ENCODE peak calls at places on chromosome 3, in eight cellular contexts. R is psoas muscle, A is mammary epithelial cell, V is ascending aorta, M is Calu3, J is right atrium auricular region, G is GM10248, E is natural killer cell. P is an unnamed sample.

GRCh38 chr3:38549957-38550840 is 54.1 kb downstream of the EXOG start:
- DNase-seq in R (no peak), A (no peak), V (no peak), M (no peak), J (peak; percentile 47), G (no peak), E (peak; percentile 4), P (no peak)

GRCh38 chr3:101333883-101334282 is 13.5 kb upstream of the IMPG2 start:
- DNase-seq in R (no peak), A (no peak), V (no peak), M (no peak), J (no peak), G (no peak), E (no peak), P (no peak)

GRCh38 chr3:106860182-106860581 is 517.1 kb upstream of the CCDC54 start:
- DNase-seq in R (no peak), A (no peak), V (no peak), M (no peak), J (no peak), G (no peak), E (no peak), P (peak; percentile 6)

GRCh38 chr3:144763878-144764454 is 792.3 kb downstream of the DIPK2A start:
- DNase-seq in R (no peak), A (peak; percentile 5), V (no peak), M (no peak), J (no peak), G (no peak), E (no peak), P (peak; percentile 42)

GRCh38 chr3:27675287-27675686 is 46.8 kb downstream of the EOMES start:
- DNase-seq in R (no peak), A (peak; percentile 75), V (no peak), M (no peak), J (no peak), G (no peak), E (no peak), P (peak; percentile 80)

GRCh38 chr3:34301313-34301712 is 502.9 kb downstream of the PDCD6IP start:
- DNase-seq in R (no peak), A (no peak), V (no peak), M (no peak), J (no peak), G (no peak), E (no peak), P (no peak)

GRCh38 chr3:166764698-166765318 is 615.3 kb downstream of the ZBBX start:
- DNase-seq in R (no peak), A (no peak), V (no peak), M (no peak), J (no peak), G (no peak), E (no peak), P (no peak)

GRCh38 chr3:18556503-18556902 is 131.4 kb upstream of the SATB1 start:
- DNase-seq in R (no peak), A (peak; percentile 46), V (no peak), M (no peak), J (no peak), G (no peak), E (peak; percentile 34), P (no peak)

GRCh38 chr3:108389361-108389760 is 93.0 kb downstream of the HHLA2 start:
- DNase-seq in R (no peak), A (no peak), V (no peak), M (no peak), J (no peak), G (no peak), E (no peak), P (no peak)

GRCh38 chr3:186165331-186165730 is 56.4 kb upstream of the ETV5 start:
- DNase-seq in R (no peak), A (no peak), V (no peak), M (no peak), J (no peak), G (no peak), E (no peak), P (no peak)

GRCh38 chr3:126128504-126129407 is 44.8 kb upstream of the SLC41A3 start:
- DNase-seq in R (peak; percentile 10), A (no peak), V (no peak), M (no peak), J (no peak), G (no peak), E (peak; percentile 7), P (no peak)

GRCh38 chr3:72144773-72145505 is 360.0 kb upstream of the PROK2 start:
- DNase-seq in R (no peak), A (no peak), V (no peak), M (no peak), J (no peak), G (peak; percentile 49), E (no peak), P (no peak)

GRCh38 chr3:5294360-5294759 is 106.9 kb downstream of the EDEM1 start:
- DNase-seq in R (no peak), A (peak; percentile 49), V (no peak), M (no peak), J (no peak), G (no peak), E (no peak), P (no peak)

GRCh38 chr3:72343078-72343477 is 505.2 kb downstream of the SHQ1 start:
- DNase-seq in R (no peak), A (peak; percentile 84), V (no peak), M (no peak), J (no peak), G (no peak), E (no peak), P (peak; percentile 76)

GRCh38 chr3:15795563-15796308 is 2.0 kb downstream of the ANKRD28 start:
- DNase-seq in R (no peak), A (peak; percentile 47), V (no peak), M (no peak), J (no peak), G (no peak), E (no peak), P (peak; percentile 58)

GRCh38 chr3:131549340-131549739 is 46.6 kb upstream of the MRPL3 start:
- DNase-seq in R (no peak), A (no peak), V (no peak), M (peak; percentile 44), J (no peak), G (no peak), E (no peak), P (peak; percentile 27)

DNA sequence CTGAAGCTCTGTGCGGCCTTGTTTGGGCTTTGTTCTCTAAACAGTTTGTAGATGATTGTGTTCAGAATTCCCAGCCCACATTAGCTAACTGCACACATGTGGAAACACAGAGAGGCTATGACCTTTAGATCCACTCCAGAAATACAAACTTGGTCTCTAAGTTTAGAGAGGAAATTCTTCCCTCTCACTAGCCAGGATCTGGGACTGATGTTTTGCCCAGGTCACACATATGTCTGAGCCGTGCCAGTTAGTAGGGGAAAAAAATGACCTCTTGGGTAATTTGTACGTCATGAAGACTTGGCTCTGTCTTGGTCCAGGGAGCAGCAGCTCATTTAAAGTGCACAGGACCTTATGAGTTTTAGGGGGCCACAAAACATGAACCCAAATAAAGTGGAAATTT is 223.1 kb downstream of the RBMS3 start:
- DNase-seq in R (peak; percentile 16), A (no peak), V (no peak), M (no peak), J (peak; percentile 64), G (no peak), E (no peak), P (no peak)
- TF ChIP-seq CTCF in R (no peak), A (no peak), V (no peak), M (no peak), J (no peak), G (no peak), E (no peak), P (no peak)

GRCh38 chr3:136989781-136990524 is 32.2 kb downstream of the IL20RB start:
- DNase-seq in R (no peak), A (no peak), V (no peak), M (no peak), J (no peak), G (no peak), E (no peak), P (peak; percentile 66)

GRCh38 chr3:136990826-136991225 is 33.0 kb downstream of the IL20RB start:
- DNase-seq in R (no peak), A (peak; percentile 74), V (no peak), M (no peak), J (no peak), G (no peak), E (no peak), P (peak; percentile 81)

GRCh38 chr3:136992091-136992490 is 34.3 kb downstream of the IL20RB start:
- DNase-seq in R (no peak), A (no peak), V (no peak), M (no peak), J (no peak), G (no peak), E (no peak), P (no peak)

GRCh38 chr3:136995652-136996051 is 37.9 kb downstream of the IL20RB start:
- DNase-seq in R (no peak), A (peak; percentile 74), V (no peak), M (no peak), J (no peak), G (no peak), E (no peak), P (peak; percentile 78)

GRCh38 chr3:136994772-136995516 is 37.2 kb downstream of the IL20RB start:
- DNase-seq in R (peak; percentile 81), A (peak; percentile 98), V (peak; percentile 83), M (peak; percentile 93), J (peak; percentile 92), G (no peak), E (no peak), P (peak; percentile 99)
- TF ChIP-seq CTCF in R (no peak), A (no peak), V (no peak), M (no peak), J (no peak), G (no peak), E (no peak), P (no peak)

DNA sequence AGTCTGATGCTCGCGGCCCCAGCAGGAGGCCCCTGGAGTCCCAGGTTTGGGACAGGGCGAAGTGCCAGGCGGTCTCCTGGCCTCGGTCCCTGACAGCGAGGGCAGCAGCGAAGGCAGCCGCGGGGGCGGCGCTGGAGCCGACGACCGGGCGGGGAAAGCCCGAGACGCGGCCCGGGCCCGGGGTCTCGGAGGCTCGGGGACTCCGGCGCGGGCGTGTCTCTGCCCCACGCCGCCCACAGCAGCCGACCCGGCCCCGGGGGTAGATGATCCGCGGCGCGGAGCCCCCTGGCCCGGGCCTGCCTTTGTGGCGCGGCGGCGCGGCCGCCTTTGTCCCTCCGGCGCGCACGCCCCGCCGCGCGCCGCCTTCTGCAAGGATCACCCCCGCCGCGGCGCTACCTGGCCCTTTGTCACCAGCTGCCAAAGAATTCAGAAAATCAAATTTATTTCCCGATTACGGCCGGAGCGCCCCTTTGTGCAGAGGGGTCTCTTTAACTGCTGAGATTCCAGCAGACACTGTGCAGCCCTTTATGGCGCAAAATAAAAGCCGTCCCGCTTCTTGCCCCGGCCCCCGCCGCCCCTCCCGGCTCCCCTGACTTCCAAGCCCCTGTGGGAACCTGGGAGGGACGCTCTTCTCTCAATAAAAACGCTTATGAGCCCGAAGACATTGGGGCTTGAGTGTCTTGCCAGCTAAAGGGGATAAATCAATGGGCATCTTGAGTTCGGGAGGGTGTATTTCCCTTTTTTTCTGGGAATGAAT is 68.3 kb downstream of the HES1 start:
- DNase-seq in R (no peak), A (peak; percentile 6), V (no peak), M (peak; percentile 58), J (no peak), G (peak; percentile 45), E (no peak), P (no peak)
- TF ChIP-seq CTCF in R (no peak), A (no peak), V (no peak), M (no peak), J (no peak), G (no peak), E (no peak), P (no peak)

DNA sequence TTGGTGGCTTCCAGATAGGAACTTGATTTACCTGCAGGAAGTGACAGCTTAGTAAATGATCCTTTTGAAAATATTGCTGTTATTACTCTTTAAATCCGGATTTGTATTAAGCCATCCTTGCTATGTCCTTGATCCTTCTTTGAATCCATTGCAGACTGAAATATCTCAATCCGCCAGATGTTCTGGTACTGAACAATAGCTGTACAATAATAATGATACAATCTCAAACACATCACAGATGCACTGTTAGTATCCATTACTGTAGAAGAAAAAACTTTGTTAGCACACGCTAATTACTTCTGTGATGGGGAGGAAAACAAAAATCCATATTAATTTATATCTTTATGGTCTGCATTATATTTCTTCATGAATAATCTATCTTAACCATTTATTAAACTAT is 202.3 kb downstream of the CNTN4 start:
- DNase-seq in R (no peak), A (no peak), V (no peak), M (no peak), J (no peak), G (no peak), E (no peak), P (no peak)
- TF ChIP-seq CTCF in R (no peak), A (no peak), V (no peak), M (no peak), J (no peak), G (no peak), E (no peak), P (no peak)